ENCODE peak calls at places on chromosomes 1 and 21, in nine cellular contexts. L, M, Y, K, W, B, D, I and E are unnamed samples.

GRCh38 chr1:172951728-172952365 is 98.9 kb downstream of the TNFSF18 start:
- DNase-seq in L (no peak), M (no peak), Y (no peak), K (no peak), W (no peak), B (no peak), D (no peak), I (no peak), E (no peak)

GRCh38 chr1:3858231-3858981 is 1.1 kb downstream of the DFFB start:
- DNase-seq in L (no peak), M (no peak), Y (peak; percentile 23), K (no peak), W (no peak), B (no peak), D (no peak), I (peak; percentile 62), E (no peak)

GRCh38 chr1:23772049-23772853 is 6.0 kb upstream of the PITHD1 start:
- DNase-seq in L (peak; percentile 97), M (peak; percentile 59), Y (peak; percentile 84), K (peak; percentile 70), W (peak; percentile 93), B (peak; percentile 79), D (peak; percentile 91), I (peak; percentile 97), E (peak; percentile 87)

GRCh38 chr1:208069317-208069716 is 158.4 kb upstream of the CD34 start:
- DNase-seq in L (no peak), M (no peak), Y (no peak), K (no peak), W (no peak), B (no peak), D (no peak), I (no peak), E (no peak)

GRCh38 chr1:119160851-119161250 is 20.4 kb upstream of the WARS2 start:
- DNase-seq in L (no peak), M (peak; percentile 37), Y (no peak), K (no peak), W (no peak), B (no peak), D (no peak), I (no peak), E (no peak)

GRCh38 chr21:34091607-34092006 is 18.2 kb downstream of the MRPS6 start:
- DNase-seq in L (no peak), M (no peak), Y (no peak), K (no peak), W (no peak), B (no peak), D (no peak), I (no peak), E (no peak)

GRCh38 chr1:210457566-210457965 is 128.9 kb downstream of the HHAT start:
- DNase-seq in L (no peak), M (no peak), Y (no peak), K (no peak), W (no peak), B (no peak), D (no peak), I (no peak), E (no peak)

GRCh38 chr1:183652547-183653467 is at the start of gene APOBEC4:
- DNase-seq in L (no peak), M (no peak), Y (no peak), K (no peak), W (no peak), B (no peak), D (no peak), I (no peak), E (no peak)

GRCh38 chr1:99728494-99729235 is 37.8 kb downstream of the FRRS1 start:
- DNase-seq in L (no peak), M (no peak), Y (no peak), K (no peak), W (no peak), B (no peak), D (no peak), I (peak; percentile 76), E (no peak)

DNA sequence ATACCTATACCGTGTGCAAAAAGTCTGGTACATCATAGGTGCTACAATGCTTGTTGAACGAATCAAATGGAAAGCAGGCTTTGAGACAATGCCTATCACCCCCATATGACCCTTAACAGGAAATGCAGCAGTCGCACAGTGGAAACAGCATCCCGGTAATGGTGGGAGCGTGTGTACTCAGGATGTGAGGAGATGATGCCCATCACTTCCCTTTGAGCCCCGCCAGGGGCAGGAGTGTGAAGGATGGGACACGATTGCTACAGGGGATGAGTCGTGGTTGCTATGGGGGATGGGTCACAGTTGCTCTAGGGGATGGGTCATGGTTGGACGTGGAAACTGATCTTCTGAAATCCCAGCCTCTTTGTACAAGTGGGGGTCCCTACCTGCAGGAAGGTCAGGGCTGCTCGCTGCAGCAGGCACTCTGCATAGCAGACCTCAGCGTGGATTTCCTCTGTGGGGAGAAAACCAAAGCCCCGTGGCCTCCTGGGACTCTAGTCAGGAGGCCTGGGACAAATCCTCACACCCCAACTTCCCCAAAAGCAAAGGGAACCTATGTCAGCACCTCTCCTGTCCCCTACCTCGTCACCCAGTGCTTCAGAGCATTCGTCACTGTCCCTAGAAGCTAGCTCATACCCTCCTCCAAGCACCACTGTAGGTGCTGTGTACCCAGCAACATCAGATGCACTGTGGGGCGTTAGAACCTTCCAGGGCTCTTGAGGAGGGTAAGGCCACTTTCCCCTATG is 19.3 kb downstream of the TTC39A start:
- DNase-seq in L (no peak), M (no peak), Y (no peak), K (no peak), W (no peak), B (no peak), D (no peak), I (peak; percentile 38), E (no peak)
- TF ChIP-seq CTCF in L (no peak), M (no peak), Y (no peak), K (no peak), W (no peak), B (no peak), D (no peak), I (no peak), E (no peak)

GRCh38 chr1:152448496-152448895 is 34.4 kb upstream of the CRNN start:
- DNase-seq in L (no peak), M (no peak), Y (no peak), K (no peak), W (no peak), B (no peak), D (no peak), I (no peak), E (no peak)

GRCh38 chr1:152448095-152448494 is 34.0 kb upstream of the CRNN start:
- DNase-seq in L (no peak), M (no peak), Y (no peak), K (no peak), W (no peak), B (no peak), D (no peak), I (no peak), E (no peak)

GRCh38 chr1:152449661-152450060 is 35.6 kb upstream of the CRNN start:
- DNase-seq in L (no peak), M (no peak), Y (no peak), K (no peak), W (no peak), B (no peak), D (no peak), I (no peak), E (no peak)

GRCh38 chr1:152447484-152447883 is 33.4 kb upstream of the CRNN start:
- DNase-seq in L (no peak), M (no peak), Y (no peak), K (no peak), W (no peak), B (no peak), D (no peak), I (no peak), E (no peak)

DNA sequence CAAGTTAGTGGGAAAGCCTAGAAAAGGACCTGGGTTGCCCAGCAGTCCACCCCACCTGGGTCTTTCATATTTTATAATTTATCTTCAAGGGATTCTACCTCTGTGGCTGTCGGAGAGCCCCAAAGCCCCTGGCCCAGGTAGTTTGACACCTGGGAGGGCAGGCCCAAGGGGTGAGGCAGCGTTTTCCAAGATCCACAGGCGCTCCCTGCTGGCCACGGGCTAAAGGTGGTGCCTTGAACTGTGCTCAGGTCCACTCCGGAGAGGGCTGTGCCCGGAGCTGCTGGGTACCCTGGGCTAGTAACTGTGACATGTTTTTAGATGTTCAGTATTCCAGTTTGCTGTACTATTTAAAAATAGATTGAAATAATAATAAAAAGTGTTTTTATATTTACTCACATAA is 37.2 kb upstream of the CRNN start:
- DNase-seq in L (no peak), M (no peak), Y (no peak), K (no peak), W (no peak), B (no peak), D (no peak), I (peak; percentile 49), E (no peak)
- TF ChIP-seq CTCF in L (no peak), M (no peak), Y (no peak), K (no peak), W (no peak), B (no peak), D (no peak), I (no peak), E (no peak)

DNA sequence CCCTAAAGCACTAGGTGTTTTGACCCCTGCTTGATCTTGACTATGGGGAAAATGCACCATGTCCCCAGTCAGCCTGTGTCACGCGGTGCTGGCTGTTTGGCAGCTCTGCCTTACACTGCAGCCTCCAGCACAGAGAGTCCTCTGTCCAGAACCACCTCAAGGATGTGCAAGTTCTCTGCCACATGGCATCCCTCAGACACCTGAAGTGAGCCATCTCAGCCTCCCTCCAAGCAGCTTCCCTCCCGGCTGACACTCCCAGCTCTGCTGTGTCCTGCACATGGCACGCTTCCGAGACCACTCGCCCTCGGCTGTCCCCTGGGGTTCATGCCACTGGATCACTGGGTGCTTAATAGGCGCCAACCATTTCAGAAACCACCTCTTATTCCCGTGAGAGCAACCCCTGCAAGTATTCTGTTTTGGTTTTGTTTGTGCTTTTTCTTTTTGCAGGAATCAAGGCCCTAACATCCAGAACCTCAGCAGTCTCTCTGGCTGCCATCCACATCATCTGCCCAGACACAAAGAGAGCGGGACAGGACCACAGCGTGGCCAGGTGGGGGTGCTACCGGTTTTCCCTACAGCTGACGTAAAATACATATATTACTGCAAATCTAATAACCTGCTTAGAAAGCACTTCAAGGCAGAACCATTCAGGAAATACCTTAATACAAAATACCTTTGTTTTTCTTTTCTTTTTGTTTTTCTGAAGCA is 45.7 kb downstream of the CAPZB start:
- DNase-seq in L (no peak), M (no peak), Y (peak; percentile 52), K (no peak), W (no peak), B (no peak), D (no peak), I (peak; percentile 79), E (no peak)
- TF ChIP-seq CTCF in L (no peak), M (peak; percentile 23), Y (peak; percentile 52), K (peak; percentile 49), W (no peak), B (peak; percentile 15), D (peak; percentile 38), I (peak; percentile 70), E (peak; percentile 33)

GRCh38 chr1:96752394-96752793 is 30.8 kb downstream of the PTBP2 start:
- DNase-seq in L (no peak), M (no peak), Y (no peak), K (no peak), W (no peak), B (no peak), D (no peak), I (no peak), E (no peak)

DNA sequence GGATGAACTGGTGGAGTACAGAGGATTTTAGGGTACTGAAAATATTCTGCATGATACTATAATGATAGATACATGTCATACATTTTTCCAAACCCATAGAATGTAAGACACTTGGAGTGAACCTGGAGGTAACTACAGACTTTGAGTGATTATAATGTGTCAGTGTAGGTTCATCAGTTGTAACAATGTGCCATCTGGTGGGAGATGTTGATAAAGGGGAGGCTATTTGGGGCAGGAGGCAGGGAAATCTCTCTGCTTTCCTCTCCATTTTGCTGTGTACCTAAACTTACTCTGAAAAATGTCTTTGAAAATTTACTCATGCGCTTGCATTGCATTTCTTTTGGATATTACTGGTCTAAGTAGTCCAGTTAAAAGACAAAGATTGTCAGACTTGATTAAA is 35.2 kb downstream of the PTBP2 start:
- DNase-seq in L (no peak), M (no peak), Y (no peak), K (no peak), W (no peak), B (no peak), D (no peak), I (no peak), E (no peak)
- TF ChIP-seq CTCF in L (no peak), M (no peak), Y (no peak), K (no peak), W (no peak), B (no peak), D (peak; percentile 4), I (peak; percentile 42), E (no peak)